ENCODE peak calls at places on chromosomes 3 and 15, in seven cellular contexts. A, B, K, H, Y, L and O are unnamed samples.

GRCh38 chr3:192352142-192352541 is 375.2 kb downstream of the FGF12 start:
- DNase-seq in L (no peak), Y (no peak), K (no peak), B (no peak), H (no peak), A (no peak), O (no peak)

GRCh38 chr3:187319699-187320302 is 28.3 kb upstream of the MASP1 start:
- DNase-seq in K (peak; percentile 79), B (peak; percentile 62), L (peak; percentile 80), A (peak; percentile 61), Y (peak; percentile 55), H (peak; percentile 94), O (peak; percentile 81)

GRCh38 chr15:69562564-69562963 is 109.9 kb downstream of the RPLP1 start:
- DNase-seq in Y (no peak), H (no peak), A (no peak), K (no peak), B (no peak), L (no peak), O (no peak)

GRCh38 chr3:22349445-22349844 is 598.4 kb upstream of the ZNF385D start:
- DNase-seq in B (no peak), K (no peak), H (no peak), A (no peak), Y (no peak), L (no peak), O (no peak)

GRCh38 chr3:136070953-136071949 is 105.7 kb downstream of the PPP2R3A start:
- DNase-seq in Y (peak; percentile 22), K (no peak), H (no peak), A (no peak), L (peak; percentile 29), B (peak; percentile 36), O (no peak)

GRCh38 chr3:14120111-14120920 is 4.4 kb downstream of the CHCHD4 start:
- DNase-seq in K (no peak), A (peak; percentile 2), Y (no peak), L (no peak), B (no peak), H (no peak), O (no peak)

GRCh38 chr3:45145223-45145622 is 955 bp downstream of the CDCP1 start:
- DNase-seq in K (no peak), Y (no peak), B (no peak), L (no peak), A (peak; percentile 25), H (no peak), O (no peak)

GRCh38 chr15:48955967-48956366 is 7.8 kb downstream of the SHC4 start:
- DNase-seq in L (no peak), K (no peak), H (no peak), A (no peak), B (no peak), Y (no peak), O (no peak)

GRCh38 chr3:59540241-59540640 is 490.4 kb upstream of the CFAP20DC start:
- DNase-seq in B (no peak), H (no peak), A (no peak), Y (no peak), K (no peak), L (peak; percentile 58), O (no peak)

GRCh38 chr3:160129459-160130061 is 95.7 kb upstream of the C3orf80 start:
- DNase-seq in B (no peak), Y (no peak), A (no peak), H (no peak), K (no peak), L (peak; percentile 98), O (no peak)

GRCh38 chr3:156787926-156788663 is 38.1 kb upstream of the LEKR1 start:
- DNase-seq in K (no peak), Y (no peak), L (peak; percentile 93), B (no peak), A (no peak), H (no peak), O (no peak)

GRCh38 chr3:109685084-109686079 is 348.0 kb upstream of the DPPA4 start:
- DNase-seq in L (peak; percentile 97), H (no peak), K (peak; percentile 41), Y (peak; percentile 60), B (peak; percentile 86), A (no peak), O (no peak)

GRCh38 chr15:74396445-74397238 is 29.2 kb upstream of the CYP11A1 start:
- DNase-seq in L (peak; percentile 53), B (no peak), K (no peak), Y (no peak), H (no peak), A (peak; percentile 78), O (no peak)

GRCh38 chr3:134652409-134652831 is 1.6 kb upstream of the KY start:
- DNase-seq in Y (no peak), H (peak; percentile 16), A (no peak), B (no peak), K (no peak), L (peak; percentile 86), O (no peak)

GRCh38 chr3:48422272-48422671 is 7.6 kb downstream of the PLXNB1 start:
- DNase-seq in K (no peak), H (no peak), Y (no peak), B (no peak), L (no peak), A (peak; percentile 39), O (no peak)
- TF ChIP-seq CTCF in K (no peak), H (no peak), Y (no peak), B (no peak), L (no peak), A (no peak), O (no peak)

GRCh38 chr3:122464659-122465058 is 48.8 kb upstream of the WDR5B start:
- DNase-seq in K (no peak), H (no peak), B (no peak), Y (no peak), A (no peak), L (no peak), O (no peak)

GRCh38 chr3:122457706-122458105 is 41.8 kb upstream of the WDR5B start:
- DNase-seq in L (no peak), Y (no peak), K (no peak), B (no peak), H (no peak), A (no peak), O (no peak)

GRCh38 chr3:122461834-122462233 is 46.0 kb upstream of the WDR5B start:
- DNase-seq in Y (no peak), K (no peak), L (no peak), H (no peak), B (no peak), A (no peak), O (no peak)

GRCh38 chr3:122456074-122456473 is 40.2 kb upstream of the WDR5B start:
- DNase-seq in A (no peak), K (no peak), H (no peak), Y (no peak), B (no peak), L (no peak), O (no peak)

DNA sequence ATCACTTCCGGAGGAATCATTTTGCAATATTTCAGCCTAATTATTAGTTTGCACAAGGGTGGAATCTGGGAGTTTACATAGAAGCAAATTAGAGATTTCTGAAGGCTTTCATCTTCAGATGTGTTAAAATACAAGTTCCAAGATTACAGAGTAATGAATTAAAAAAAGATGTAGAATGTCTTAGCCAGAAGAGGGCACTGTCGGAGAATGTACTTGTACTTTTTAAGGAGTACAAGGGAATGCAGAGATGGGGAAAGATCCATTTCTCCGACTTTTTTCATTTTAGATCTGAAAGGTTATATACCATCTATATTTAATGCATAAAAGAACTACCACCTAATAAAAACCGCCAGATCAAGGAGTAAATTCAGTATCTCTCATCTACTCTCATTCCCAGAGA is 43.1 kb upstream of the WDR5B start:
- DNase-seq in H (no peak), Y (no peak), A (no peak), B (no peak), L (peak; percentile 73), K (no peak), O (no peak)
- TF ChIP-seq CTCF in H (no peak), Y (peak; percentile 46), A (peak; percentile 37), B (peak; percentile 41), L (peak; percentile 62), K (peak; percentile 67), O (peak; percentile 34)

GRCh38 chr3:31977736-31978135 is 3.3 kb downstream of the OSBPL10 start:
- DNase-seq in L (no peak), A (no peak), H (no peak), B (no peak), Y (no peak), K (no peak), O (no peak)

GRCh38 chr3:31981206-31982181 is at the start of the genes OSBPL10 and ZNF860:
- DNase-seq in A (peak; percentile 23), B (peak; percentile 93), H (peak; percentile 87), K (peak; percentile 66), Y (peak; percentile 91), L (peak; percentile 81), O (peak; percentile 45)

GRCh38 chr3:31978553-31978952 is 2.5 kb downstream of the OSBPL10 start:
- DNase-seq in Y (no peak), B (no peak), H (no peak), A (no peak), L (no peak), K (no peak), O (no peak)

GRCh38 chr3:31979006-31979697 is 1.9 kb downstream of the OSBPL10 start:
- DNase-seq in Y (no peak), H (no peak), L (no peak), B (no peak), K (no peak), A (peak; percentile 65), O (no peak)

DNA sequence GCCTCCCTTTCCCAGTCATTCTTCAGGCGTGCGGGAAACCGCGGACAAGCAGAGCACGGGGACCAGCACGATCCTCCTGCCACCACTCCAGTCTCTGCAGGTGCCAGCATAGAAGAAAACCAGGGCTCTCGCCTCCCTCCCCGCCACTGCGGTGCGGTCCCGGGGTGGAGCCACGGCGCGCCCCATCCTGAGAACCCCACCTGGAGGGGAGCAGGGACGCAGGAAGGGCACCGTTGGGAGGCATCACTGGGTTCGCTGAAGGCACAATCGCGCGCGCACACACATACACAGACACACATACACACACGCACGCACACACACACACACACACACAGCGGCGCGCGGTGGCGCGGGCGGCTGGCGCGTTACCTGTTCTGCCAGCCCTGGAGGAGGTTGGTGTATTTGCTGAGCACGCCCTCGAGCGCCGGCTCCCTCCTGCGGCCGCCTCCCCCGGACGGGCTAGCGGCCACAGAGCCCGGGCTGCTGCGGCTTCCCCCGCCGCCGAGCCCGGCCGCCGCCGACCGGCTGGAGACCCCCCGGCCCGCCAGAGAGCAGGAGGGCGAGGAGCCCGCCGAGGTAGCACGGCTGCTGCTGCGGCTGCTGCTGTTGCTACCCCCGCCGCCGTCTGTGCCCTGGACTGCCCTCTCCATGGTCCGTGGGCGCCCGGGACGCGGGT is 394 bp downstream of the OSBPL10 start:
- DNase-seq in H (peak; percentile 76), B (peak; percentile 32), A (peak; percentile 54), L (no peak), Y (peak; percentile 36), K (peak; percentile 38), O (peak; percentile 69)
- TF ChIP-seq CTCF in H (no peak), B (no peak), A (no peak), L (no peak), Y (peak; percentile 20), K (no peak), O (no peak)

DNA sequence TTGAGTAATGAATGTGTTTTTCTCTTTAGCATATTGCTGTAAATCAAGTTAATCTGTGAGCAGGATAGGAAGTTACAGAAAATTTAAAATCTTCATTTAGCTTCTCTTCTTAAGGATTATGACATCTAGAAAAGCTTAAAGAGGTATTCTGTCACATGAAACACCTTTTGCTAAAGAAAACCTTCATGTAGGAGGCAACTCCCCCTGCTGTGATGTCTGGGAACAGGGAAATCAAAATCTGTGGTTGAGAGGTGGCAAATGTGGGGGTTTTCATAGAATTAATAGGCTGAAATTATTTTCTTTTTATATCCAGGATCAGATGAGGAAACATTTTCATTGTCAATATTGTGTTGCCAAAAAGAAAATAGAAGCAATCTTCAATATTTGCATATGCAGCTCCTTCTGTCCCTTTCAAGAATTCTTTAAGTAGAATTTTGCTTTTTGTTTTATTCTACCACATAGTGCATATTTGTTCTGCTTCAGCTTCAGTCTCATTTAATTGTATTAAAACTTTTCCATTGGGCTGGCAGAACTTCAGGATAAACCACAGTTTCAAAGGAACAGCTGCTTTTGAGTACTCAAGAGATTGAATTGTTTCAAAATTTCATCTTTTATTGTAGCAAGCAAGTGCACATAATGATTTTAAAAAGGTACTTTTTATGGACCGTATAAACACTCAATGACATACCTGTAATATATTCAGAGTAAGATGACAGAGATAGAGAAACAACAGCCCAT is 128.4 kb downstream of the RAP2B start:
- DNase-seq in Y (no peak), B (no peak), A (no peak), H (no peak), L (peak; percentile 29), K (no peak), O (no peak)
- TF ChIP-seq CTCF in Y (peak; percentile 40), B (no peak), A (no peak), H (no peak), L (peak; percentile 37), K (peak; percentile 9), O (no peak)